ENCODE peak calls at places on chromosomes 4 and X, in six cellular contexts. O is HFF-Myc, W is thyroid gland, V is bronchial epithelial cell, Y is fibroblast of the aortic adventitia, S is fibroblast of lung. I is an unnamed sample.

GRCh38 chr4:176920694-176921093 is 128.0 kb upstream of the VEGFC start:
- DNase-seq in S (peak; percentile 66), W (no peak), Y (peak; percentile 21), O (peak; percentile 27), V (peak; percentile 92), I (peak; percentile 58)

GRCh38 chrX:71534773-71535544 is 2.1 kb downstream of the OGT start:
- DNase-seq in S (no peak), O (no peak), V (no peak), Y (no peak), W (no peak), I (no peak)

GRCh38 chr4:112951362-112951962 is 98.0 kb upstream of the ANK2 start:
- DNase-seq in O (no peak), Y (peak; percentile 43), S (peak; percentile 19), V (peak; percentile 23), W (no peak), I (peak; percentile 42)

GRCh38 chrX:21932277-21932996 is 8.1 kb upstream of the SMS start:
- DNase-seq in V (peak; percentile 89), O (no peak), Y (peak; percentile 94), S (peak; percentile 94), W (no peak), I (peak; percentile 91)

GRCh38 chr4:14368391-14368790 is 633.9 kb upstream of the CPEB2 start:
- DNase-seq in W (no peak), Y (no peak), S (no peak), V (no peak), O (no peak), I (no peak)

GRCh38 chrX:18406531-18407266 is 18.7 kb upstream of the CDKL5 start:
- DNase-seq in S (no peak), V (no peak), Y (peak; percentile 35), W (no peak), O (no peak), I (no peak)

GRCh38 chrX:108584617-108585211 is 145.1 kb downstream of the COL4A5 start:
- DNase-seq in Y (no peak), O (no peak), W (no peak), S (no peak), V (peak; percentile 14), I (peak; percentile 20)

GRCh38 chr4:88989990-88990389 is 67.0 kb downstream of the FAM13A start:
- DNase-seq in O (no peak), W (no peak), S (no peak), V (no peak), Y (no peak), I (no peak)

GRCh38 chrX:129719931-129720520 is 18.8 kb upstream of the XPNPEP2 start:
- DNase-seq in S (no peak), W (no peak), V (no peak), O (no peak), Y (no peak), I (peak; percentile 35)

GRCh38 chrX:129631850-129632249 is 22.9 kb downstream of the APLN start:
- DNase-seq in O (no peak), S (no peak), W (no peak), Y (no peak), V (peak; percentile 20), I (no peak)

GRCh38 chrX:1807301-1807731 is 192.5 kb downstream of the ASMT start:
- DNase-seq in S (no peak), Y (no peak), W (no peak), O (no peak), V (no peak), I (no peak)

GRCh38 chr4:18314731-18315130 is 293.2 kb upstream of the LCORL start:
- DNase-seq in Y (no peak), O (no peak), W (no peak), S (no peak), V (no peak), I (no peak)

GRCh38 chr4:54099959-54100606 is at the start of gene GSX2:
- DNase-seq in V (no peak), W (no peak), O (no peak), S (no peak), Y (peak; percentile 13), I (no peak)

GRCh38 chr4:184287697-184288255 is 70.1 kb upstream of the ENPP6 start:
- DNase-seq in S (peak; percentile 85), W (peak; percentile 94), V (peak; percentile 69), Y (peak; percentile 85), O (no peak), I (peak; percentile 76)
- H3K4me3 ChIP-seq in S (no peak overlapping the region), W (no peak overlapping the region), V (no peak overlapping the region), Y (no peak overlapping the region), O (no peak overlapping the region), I (no peak overlapping the region)

GRCh38 chr4:183141997-183142396 is 42.9 kb downstream of the WWC2 start:
- DNase-seq in S (no peak), W (no peak), O (no peak), Y (no peak), V (no peak), I (no peak)
- H3K4me3 ChIP-seq in S (no peak overlapping the region), W (no peak overlapping the region), O (no peak overlapping the region), Y (no peak overlapping the region), V (no peak overlapping the region), I (no peak overlapping the region)

DNA sequence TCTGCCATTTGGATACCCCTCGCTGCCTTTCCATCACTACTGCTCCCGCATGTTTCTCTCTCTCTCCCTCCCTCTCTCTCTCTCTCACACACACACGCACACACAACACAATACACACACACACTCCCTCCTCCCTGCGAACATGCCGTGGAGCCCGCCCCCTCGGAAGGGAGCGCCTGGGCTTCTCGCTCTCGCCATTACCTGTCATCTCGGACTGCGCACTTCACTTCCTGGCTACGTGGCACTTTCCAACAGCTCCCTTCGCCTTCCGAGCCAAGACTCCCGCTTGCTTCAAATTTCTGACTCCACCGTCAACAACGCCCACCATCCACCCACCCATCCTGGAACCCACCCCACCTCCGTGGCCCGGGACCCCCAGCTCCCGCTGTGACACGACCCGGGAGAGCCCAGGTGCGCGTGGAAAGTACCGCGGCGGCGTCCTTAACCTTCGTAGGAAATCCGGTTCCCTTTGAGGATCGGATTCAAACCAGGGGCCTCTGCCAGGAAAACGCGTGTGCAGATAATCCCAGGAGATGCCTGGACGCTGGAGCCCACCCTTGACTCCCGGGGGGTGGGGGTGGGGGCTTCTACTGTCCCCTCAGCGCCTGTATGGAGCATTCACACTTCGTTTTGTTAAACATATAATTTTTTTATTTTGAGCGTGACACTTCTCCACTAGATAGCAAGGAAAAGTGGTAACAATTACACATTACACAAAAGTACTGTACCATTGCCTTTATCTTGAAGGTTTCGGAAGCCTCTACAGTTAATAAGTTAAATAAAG is 12.5 kb downstream of the ARX start:
- DNase-seq in W (no peak), O (no peak), S (no peak), Y (no peak), V (peak; percentile 17), I (no peak)
- H3K4me3 ChIP-seq in W (no peak overlapping the region), O (no peak overlapping the region), S (no peak overlapping the region), Y (no peak overlapping the region), V (peak overlapping the region; percentile 36), I (no peak overlapping the region)

DNA sequence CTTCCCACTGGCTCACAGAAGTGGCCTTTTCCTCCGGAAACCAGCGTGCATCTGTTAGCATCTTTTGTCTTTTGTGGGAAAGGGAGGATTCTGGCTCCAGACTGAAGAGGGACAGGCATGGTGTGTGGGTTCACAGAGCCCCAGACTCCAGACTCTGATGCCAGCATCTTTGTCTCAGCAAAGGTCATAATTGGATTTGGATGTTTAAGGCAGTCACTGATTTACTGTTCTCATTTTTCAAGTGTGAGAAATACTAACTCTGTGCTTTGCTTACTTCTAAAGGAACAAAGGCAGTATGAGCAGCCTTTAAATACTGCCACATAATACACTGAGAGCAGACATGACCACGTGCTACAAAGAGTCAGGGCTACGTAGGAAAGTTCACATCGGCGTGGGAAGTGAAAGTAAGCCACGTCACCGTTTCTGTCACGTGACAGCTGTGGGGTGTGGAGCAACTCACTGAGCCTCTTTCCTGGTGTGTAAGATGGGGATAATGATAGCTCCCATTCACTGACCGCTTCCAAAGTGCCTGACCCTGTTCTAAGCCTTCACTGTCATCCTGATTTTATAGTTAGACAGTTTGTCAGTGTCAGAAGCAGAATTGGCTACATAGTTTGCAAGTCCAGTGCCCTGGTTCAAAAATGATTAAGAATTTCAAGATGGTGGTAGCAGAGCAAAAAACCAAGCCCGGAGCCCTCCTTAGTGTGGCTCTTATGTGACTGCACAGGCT is 24.8 kb upstream of the TMSB4X start:
- DNase-seq in Y (peak; percentile 91), S (peak; percentile 92), W (peak; percentile 47), V (peak; percentile 89), O (no peak), I (peak; percentile 92)
- H3K4me3 ChIP-seq in Y (no peak overlapping the region), S (no peak overlapping the region), W (no peak overlapping the region), V (no peak overlapping the region), O (no peak overlapping the region), I (no peak overlapping the region)

GRCh38 chr4:174262624-174263444 is 20.6 kb downstream of the FBXO8 start:
- DNase-seq in S (peak; percentile 35), V (no peak), O (no peak), W (no peak), Y (no peak), I (no peak)
- H3K4me3 ChIP-seq in S (no peak overlapping the region), V (no peak overlapping the region), O (no peak overlapping the region), W (no peak overlapping the region), Y (no peak overlapping the region), I (no peak overlapping the region)

DNA sequence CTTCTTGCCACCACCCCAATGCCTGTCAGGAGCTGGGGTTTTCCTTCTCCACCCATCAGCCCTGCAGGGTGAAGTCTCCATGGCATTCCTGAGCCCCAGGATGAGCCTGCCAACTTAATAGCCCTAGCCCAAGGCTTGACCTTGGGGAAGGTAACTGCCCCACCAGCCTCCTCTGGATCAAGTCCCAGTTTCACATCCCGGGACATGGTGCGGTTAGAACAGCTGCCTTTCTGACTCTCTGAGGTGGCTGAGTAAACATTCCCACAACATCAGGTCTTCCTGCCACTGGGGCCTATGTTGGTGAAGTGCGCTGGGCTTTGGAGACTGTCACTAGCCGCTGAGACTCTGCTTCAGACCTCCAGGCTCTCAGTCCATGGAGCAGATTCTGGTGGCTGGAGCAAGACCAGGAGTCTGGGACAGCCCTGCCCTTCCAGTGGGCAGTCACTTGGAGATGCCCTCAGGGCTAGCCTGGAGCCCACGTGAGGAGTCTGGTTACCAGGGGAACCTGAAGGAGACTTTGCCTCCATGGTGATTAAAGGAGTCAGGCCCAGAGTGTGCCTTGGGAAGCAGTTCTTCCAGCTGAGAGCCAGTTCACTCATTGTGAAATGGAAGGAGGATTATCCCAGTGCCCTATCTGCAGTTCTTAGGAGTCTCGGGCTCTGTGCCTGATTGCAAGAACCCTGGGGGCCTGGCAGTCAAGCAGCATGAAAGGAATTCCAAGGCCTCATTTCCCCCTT is 56.8 kb downstream of the SMIM20 start:
- DNase-seq in S (no peak), O (no peak), Y (no peak), W (no peak), V (no peak), I (peak; percentile 27)
- H3K4me3 ChIP-seq in S (no peak overlapping the region), O (no peak overlapping the region), Y (no peak overlapping the region), W (no peak overlapping the region), V (no peak overlapping the region), I (no peak overlapping the region)

GRCh38 chr4:56910172-56910967 is 2.7 kb downstream of the REST start:
- DNase-seq in V (no peak), W (no peak), O (no peak), Y (no peak), S (no peak), I (no peak)
- H3K4me3 ChIP-seq in V (peak overlapping the region; percentile 10), W (peak overlapping the region; percentile 92), O (peak overlapping the region; percentile 86), Y (peak overlapping the region; percentile 90), S (peak overlapping the region; percentile 92), I (peak overlapping the region; percentile 89)

I was measured in fibroblast of pulmonary artery.